ENCODE peak calls at places on chromosomes 13 and 19, in seven cellular contexts. I is heart left ventricle, S is thyroid gland, W is prostate gland, U is gastrocnemius medialis, O is tibial nerve, N is body of pancreas. Y is an unnamed sample. For H3K9me3, the result is how much of the 10 kb centered on the place peaks cover.

GRCh38 chr19:11418518-11419506 is at the start of gene RGL3:
- DNase-seq in I (peak), S (peak), W (peak), O (no peak), U (no peak), N (peak), Y (peak)

GRCh38 chr13:95317037-95317989 is 16.1 kb upstream of the ABCC4 start:
- DNase-seq in N (no peak), U (no peak), O (no peak), I (no peak), W (no peak), S (peak), Y (no peak)

GRCh38 chr13:27549406-27549981 is 70.8 kb downstream of the LNX2 start:
- DNase-seq in I (no peak), W (no peak), O (no peak), N (peak), S (no peak), U (no peak), Y (peak)

GRCh38 chr19:18292810-18293641 is 11.6 kb upstream of the JUND start:
- DNase-seq in W (peak), I (peak), U (peak), O (peak), N (peak), S (peak), Y (peak)

GRCh38 chr19:14370169-14370998 is 10.9 kb upstream of the ADGRE5 start:
- DNase-seq in U (no peak), W (no peak), I (no peak), S (no peak), N (no peak), O (no peak), Y (no peak)

GRCh38 chr13:111595276-111595675 is 274.8 kb downstream of the TEX29 start:
- DNase-seq in S (no peak), U (no peak), O (no peak), W (no peak), I (no peak), N (no peak), Y (no peak)

GRCh38 chr19:45508931-45509691 is 1.8 kb downstream of the VASP start:
- DNase-seq in O (no peak), S (peak), W (peak), U (peak), I (peak), N (peak), Y (peak)

GRCh38 chr13:40101708-40102359 is 446.4 kb downstream of the COG6 start:
- DNase-seq in U (no peak), S (no peak), I (no peak), O (no peak), W (no peak), N (no peak), Y (no peak)

GRCh38 chr13:78121459-78122348 is 203.1 kb upstream of the EDNRB start:
- DNase-seq in W (peak), I (peak), U (peak), N (peak), O (no peak), S (peak), Y (peak)

GRCh38 chr19:31674503-31675186 is 325.4 kb upstream of the TSHZ3 start:
- DNase-seq in I (no peak), S (no peak), O (no peak), U (no peak), N (no peak), W (peak), Y (no peak)

GRCh38 chr19:10952809-10953208 is 8.0 kb upstream of the SMARCA4 start:
- DNase-seq in I (no peak), O (no peak), S (peak), W (peak), U (no peak), N (peak), Y (peak)

GRCh38 chr19:54114340-54114826 is 1.1 kb downstream of the TFPT start:
- DNase-seq in S (peak), W (peak), U (no peak), I (peak), N (peak), O (no peak), Y (peak)

GRCh38 chr13:66665991-66666390 is 564.1 kb downstream of the PCDH9 start:
- DNase-seq in W (peak), I (no peak), O (no peak), U (peak), S (peak), N (peak), Y (no peak)

GRCh38 chr13:35881360-35881759 is 249.8 kb downstream of the DCLK1 start:
- DNase-seq in I (no peak), N (no peak), O (no peak), U (no peak), S (peak), W (peak), Y (no peak)

GRCh38 chr19:55809381-55810058 is 22.3 kb downstream of the NLRP11 start:
- DNase-seq in W (peak), O (no peak), U (no peak), N (peak), S (peak), I (no peak), Y (peak)

GRCh38 chr19:51372649-51373504 is at the start of gene NKG7:
- DNase-seq in U (no peak), O (no peak), W (no peak), S (no peak), I (no peak), N (peak), Y (no peak)

GRCh38 chr19:17293605-17294004 is 9.6 kb downstream of the ABHD8 start:
- DNase-seq in N (no peak), I (no peak), S (no peak), W (no peak), U (no peak), O (no peak), Y (no peak)

GRCh38 chr19:17296278-17296677 is 6.9 kb downstream of the ABHD8 start:
- DNase-seq in I (no peak), U (no peak), W (no peak), S (no peak), N (no peak), O (no peak), Y (no peak)

GRCh38 chr19:17289489-17289888 is 7.8 kb downstream of the ANKLE1 start:
- DNase-seq in N (peak), W (no peak), O (no peak), S (peak), U (peak), I (peak), Y (peak)

GRCh38 chr19:17294051-17294891 is 9.0 kb downstream of the ABHD8 start:
- DNase-seq in I (no peak), O (no peak), N (no peak), U (no peak), S (no peak), W (no peak), Y (no peak)

GRCh38 chr19:17292301-17293074 is 10.7 kb downstream of the ABHD8 start:
- DNase-seq in N (peak), U (peak), S (peak), I (peak), O (peak), W (peak), Y (peak)
- TF ChIP-seq POLR2A in N (no peak), U (no peak), S (no peak), I (no peak), O (no peak), W (no peak), Y (no peak)

GRCh38 chr19:9370747-9371619 is 8.2 kb downstream of the ZNF177 start:
- DNase-seq in U (no peak), W (no peak), N (no peak), I (no peak), O (no peak), S (no peak), Y (no peak)
- H3K9me3 ChIP-seq in U (under half), W (under half), N (half or more), I (half or more), O (under half), S (under half), Y (half or more)

GRCh38 chr19:49987159-49987698 is 26.3 kb upstream of the SIGLEC11 start:
- DNase-seq in U (peak), O (peak), N (peak), W (peak), S (peak), I (peak), Y (peak)
- TF ChIP-seq POLR2A in U (no peak), O (no peak), N (no peak), W (no peak), S (no peak), I (no peak), Y (no peak)

DNA sequence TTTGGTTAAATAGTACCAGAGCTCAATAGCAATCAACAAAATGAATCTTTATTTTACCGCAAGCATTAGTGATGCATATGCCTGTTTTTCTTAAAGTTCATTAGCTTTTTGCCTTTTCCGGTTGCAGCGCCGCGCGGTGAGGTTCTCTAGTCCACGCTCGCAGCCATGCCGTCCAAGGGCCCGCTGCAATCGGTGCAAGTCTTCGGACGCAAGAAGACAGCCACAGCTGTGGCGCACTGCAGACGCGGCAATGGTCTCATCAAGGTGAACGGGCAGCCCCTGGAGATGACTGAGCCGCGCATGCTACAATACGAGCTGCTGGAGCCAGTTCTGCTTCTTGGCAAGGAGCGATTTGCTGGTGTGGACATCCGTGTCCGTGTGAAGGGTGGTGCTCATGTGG is 42.1 kb upstream of the ZNF486 start:
- DNase-seq in S (no peak), O (no peak), W (no peak), I (no peak), N (no peak), U (no peak), Y (no peak)
- H3K9me3 ChIP-seq in S (under half), O (under half), W (under half), I (half or more), N (under half), U (under half), Y (half or more)

DNA sequence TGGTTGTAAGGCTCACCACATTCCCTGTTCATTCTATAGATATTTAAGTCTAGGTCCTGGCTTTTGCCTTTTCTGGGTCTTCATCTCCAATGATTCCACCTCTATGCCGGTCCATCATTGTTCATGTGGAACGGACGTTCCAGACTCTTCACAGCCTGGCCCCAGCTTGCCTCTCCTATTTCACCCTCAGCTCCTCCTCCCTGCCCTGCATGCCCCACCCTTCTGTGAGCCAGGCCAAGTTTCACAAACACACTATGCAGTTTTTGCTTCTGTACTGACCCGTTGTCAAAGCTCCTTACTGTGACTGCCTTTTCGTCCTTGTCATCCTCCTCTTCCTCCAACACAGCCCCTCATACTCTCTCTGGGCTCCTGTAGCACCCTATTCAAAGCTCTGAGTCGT is 31.3 kb downstream of the TEX26 start:
- DNase-seq in O (no peak), U (no peak), N (peak), I (no peak), S (peak), W (peak), Y (peak)
- TF ChIP-seq POLR2A in O (no peak), U (no peak), N (no peak), I (no peak), S (no peak), W (no peak), Y (no peak)

DNA sequence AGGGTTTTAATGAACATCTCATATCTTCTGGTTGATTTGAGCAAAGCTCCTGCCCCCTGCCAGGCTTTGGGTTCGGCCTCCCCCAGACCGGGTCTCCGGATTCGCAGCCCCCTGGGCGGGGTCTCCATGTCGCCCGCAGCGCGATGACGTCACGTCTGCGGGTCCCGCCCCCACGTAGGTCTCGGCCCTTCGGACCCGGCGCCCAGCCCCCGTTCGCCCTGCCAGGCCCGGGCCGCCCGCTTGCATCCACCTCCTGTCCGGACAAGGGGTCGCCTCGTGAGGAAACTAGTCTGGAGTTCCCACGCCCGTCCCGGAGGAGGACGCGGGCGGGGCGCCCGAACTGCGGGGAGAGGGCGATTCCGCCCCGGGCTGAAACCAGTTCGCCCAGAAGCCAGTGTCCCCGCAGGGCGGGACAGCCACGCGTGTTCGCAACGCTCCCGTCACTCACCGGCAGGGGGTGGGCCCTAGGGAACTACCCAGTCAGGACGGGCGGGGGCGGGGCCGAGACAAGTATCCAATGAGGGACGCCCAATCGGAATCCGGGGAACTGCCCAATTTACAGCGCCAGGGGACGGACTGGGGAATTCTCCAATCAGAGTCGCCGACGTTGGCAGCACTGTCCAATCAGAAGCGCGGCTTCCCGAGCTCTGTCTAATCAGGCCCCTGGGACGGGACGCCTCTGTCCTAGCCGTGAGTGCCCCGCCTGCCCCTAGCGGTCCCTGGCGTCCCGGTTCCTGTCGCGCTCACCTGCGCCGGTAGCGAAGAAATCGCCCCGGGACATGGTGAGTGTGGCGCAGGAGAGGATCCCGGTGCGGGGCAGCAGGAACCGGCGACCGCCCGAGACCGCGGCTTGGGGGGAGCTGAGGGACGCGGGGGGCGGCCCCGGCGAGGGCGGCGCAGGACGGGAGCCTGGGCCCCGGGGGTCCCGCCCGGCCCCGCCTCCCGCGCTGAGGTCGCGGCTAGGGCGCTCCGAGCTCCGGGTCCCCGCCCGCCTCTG is at the start of gene ZNF555:
- DNase-seq in O (peak), N (peak), U (peak), W (peak), S (peak), I (peak), Y (peak)
- H3K9me3 ChIP-seq in O (under half), N (under half), U (under half), W (under half), S (under half), I (under half), Y (under half)

GRCh38 chr19:49091391-49092038 is 6.3 kb downstream of the SNRNP70 start:
- DNase-seq in S (no peak), I (no peak), N (no peak), O (no peak), U (no peak), W (no peak), Y (no peak)
- TF ChIP-seq POLR2A in S (no peak), I (no peak), N (no peak), O (no peak), U (no peak), W (no peak), Y (no peak)

GRCh38 chr13:45587897-45588296 is 27.6 kb downstream of the ERICH6B start:
- DNase-seq in U (no peak), I (no peak), O (no peak), S (no peak), N (no peak), W (no peak), Y (no peak)
- H3K9me3 ChIP-seq in U (under half), I (under half), O (under half), S (under half), N (under half), W (under half), Y (under half)

DNA sequence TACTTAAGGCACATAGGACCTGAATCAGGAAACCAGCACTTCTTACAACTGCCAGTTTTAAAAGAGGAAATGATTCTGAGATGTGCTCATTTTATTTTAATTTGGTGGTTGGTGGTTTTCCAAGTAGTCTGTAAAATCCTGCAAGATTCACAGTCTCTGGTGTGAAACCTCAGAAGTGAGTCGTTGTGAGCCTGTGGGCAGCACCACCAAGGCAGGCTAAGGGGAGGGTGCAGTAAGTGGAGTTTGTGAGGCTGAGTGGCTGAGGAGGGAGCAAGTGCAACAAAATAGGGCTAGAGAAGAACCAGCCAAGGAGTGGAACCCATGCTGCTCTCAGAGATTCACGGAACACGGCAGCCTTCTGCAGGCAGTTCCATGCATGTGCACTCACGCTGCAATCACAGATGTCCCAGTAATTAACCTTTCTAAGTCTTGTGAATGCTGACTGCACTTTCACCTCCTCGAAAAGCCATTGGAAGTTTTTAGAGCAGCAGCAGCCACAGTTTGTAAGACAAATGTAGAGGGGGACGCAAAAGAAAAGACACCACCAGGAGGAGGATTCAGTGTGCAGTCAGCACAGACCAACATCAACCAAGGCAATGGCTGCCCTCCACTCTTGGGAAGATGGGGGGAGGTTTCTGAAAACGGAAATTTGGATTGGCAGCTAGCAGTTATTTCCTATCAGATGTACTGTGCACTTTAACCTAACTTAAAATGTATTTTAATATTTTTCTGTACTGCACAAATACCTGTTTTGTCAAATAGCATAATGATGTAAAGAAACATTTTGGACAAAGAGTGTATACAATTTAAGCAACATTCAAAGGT is 44.9 kb downstream of the ESD start:
- DNase-seq in S (no peak), N (peak), W (no peak), O (no peak), U (no peak), I (no peak), Y (no peak)
- TF ChIP-seq POLR2A in S (no peak), N (no peak), W (no peak), O (no peak), U (no peak), I (no peak), Y (no peak)